ENCODE peak calls at places on chromosomes 16 and 17, in five cellular contexts. L is fibroblast of lung, N is lower lobe of right lung, P is dorsolateral prefrontal cortex, Q is pancreas. Z is an unnamed sample.

GRCh38 chr17:32558997-32559650 is 72.3 kb downstream of the CDK5R1 start:
- DNase-seq in L (peak), N (no peak), P (no peak), Q (no peak), Z (no peak)

GRCh38 chr17:7261377-7262191 is 694 bp downstream of the CLDN7 start:
- DNase-seq in L (no peak), N (peak), P (no peak), Q (no peak), Z (no peak)

GRCh38 chr17:30376621-30377452 is 1.9 kb upstream of the CPD start:
- DNase-seq in L (peak), N (no peak), P (no peak), Q (no peak), Z (peak)

GRCh38 chr17:80751460-80752368 is 207.1 kb downstream of the RPTOR start:
- DNase-seq in L (peak), N (no peak), P (no peak), Q (no peak), Z (peak)

GRCh38 chr17:48605991-48606891 is 1.5 kb upstream of the HOXB6 start:
- DNase-seq in L (no peak), N (no peak), P (no peak), Q (no peak), Z (no peak)

GRCh38 chr17:69326302-69327059 is 452 bp downstream of the ABCA5 start:
- DNase-seq in L (peak), N (no peak), P (no peak), Q (no peak), Z (peak)

GRCh38 chr17:4204190-4204589 is 59.6 kb downstream of the ANKFY1 start:
- DNase-seq in L (no peak), N (no peak), P (no peak), Q (no peak), Z (peak)

GRCh38 chr17:80945736-80946135 is 45.9 kb upstream of the CHMP6 start:
- DNase-seq in L (no peak), N (peak), P (no peak), Q (no peak), Z (no peak)

GRCh38 chr17:78979780-78980623 is at the start of gene LGALS3BP:
- DNase-seq in L (peak), N (peak), P (peak), Q (peak), Z (peak)

GRCh38 chr16:54503011-54503410 is 216.4 kb upstream of the IRX3 start:
- DNase-seq in L (peak), N (no peak), P (no peak), Q (no peak), Z (no peak)

GRCh38 chr16:83330251-83330650 is 477.5 kb upstream of the HSBP1 start:
- DNase-seq in L (no peak), N (no peak), P (no peak), Q (no peak), Z (no peak)

GRCh38 chr17:19301274-19301946 is 61.1 kb downstream of the B9D1 start:
- DNase-seq in L (no peak), N (peak), P (no peak), Q (no peak), Z (no peak)

GRCh38 chr16:66079671-66080070 is 286.8 kb upstream of the CDH5 start:
- DNase-seq in L (peak), N (no peak), P (no peak), Q (no peak), Z (no peak)

GRCh38 chr17:55577687-55578086 is 66.4 kb upstream of the SMIM36 start:
- DNase-seq in L (no peak), N (peak), P (no peak), Q (no peak), Z (peak)

GRCh38 chr16:86059253-86060171 is 160.6 kb downstream of the IRF8 start:
- DNase-seq in L (peak), N (no peak), P (no peak), Q (no peak), Z (no peak)

GRCh38 chr16:23501291-23501690 is 9.0 kb downstream of the GGA2 start:
- DNase-seq in L (no peak), N (no peak), P (no peak), Q (peak), Z (no peak)

GRCh38 chr16:12775689-12776236 is 27.9 kb downstream of the CPPED1 start:
- DNase-seq in L (no peak), N (no peak), P (no peak), Q (no peak), Z (no peak)

GRCh38 chr16:57628782-57629181 is 352 bp downstream of the ADGRG1 start:
- DNase-seq in L (no peak), N (no peak), P (no peak), Q (no peak), Z (no peak)
- H3K4me3 ChIP-seq in L (peak), N (peak), P (peak), Q (no peak), Z (peak)

GRCh38 chr16:73565263-73565662 is 517.3 kb upstream of the ZFHX3 start:
- DNase-seq in L (peak), N (no peak), P (no peak), Q (no peak), Z (no peak)
- TF ChIP-seq CTCF in L (peak), N (peak), P (peak), Q (no peak), Z (no peak)

DNA sequence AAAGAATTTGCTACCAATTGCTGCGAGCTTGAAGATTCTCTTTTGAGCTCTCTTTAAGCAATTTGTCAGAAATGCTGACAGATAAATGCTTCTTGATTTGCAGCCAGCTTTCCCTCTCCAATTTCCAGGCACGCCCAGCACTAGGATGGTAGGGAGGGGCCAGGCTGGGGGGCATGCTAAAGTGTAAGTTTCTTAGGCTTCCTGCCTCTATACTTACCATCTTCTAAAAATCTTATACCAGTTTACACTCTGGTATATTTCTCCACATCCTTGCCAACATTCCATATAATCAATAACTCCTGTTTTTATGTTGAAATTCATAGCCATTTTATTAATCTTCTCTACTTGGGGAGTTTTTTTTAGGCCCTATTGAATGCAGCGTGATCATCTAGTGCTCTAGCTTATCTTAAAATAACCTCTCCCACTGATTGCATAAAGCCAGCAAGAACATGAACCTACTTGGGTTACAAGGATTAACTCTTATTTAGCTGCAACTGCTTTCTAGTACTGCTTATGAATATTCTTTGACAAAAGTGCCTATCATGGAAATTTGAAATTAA is 17.6 kb downstream of the ACSF2 start:
- DNase-seq in L (peak), N (no peak), P (no peak), Q (no peak), Z (no peak)
- H3K4me3 ChIP-seq in L (no peak), N (no peak), P (no peak), Q (no peak), Z (no peak)

DNA sequence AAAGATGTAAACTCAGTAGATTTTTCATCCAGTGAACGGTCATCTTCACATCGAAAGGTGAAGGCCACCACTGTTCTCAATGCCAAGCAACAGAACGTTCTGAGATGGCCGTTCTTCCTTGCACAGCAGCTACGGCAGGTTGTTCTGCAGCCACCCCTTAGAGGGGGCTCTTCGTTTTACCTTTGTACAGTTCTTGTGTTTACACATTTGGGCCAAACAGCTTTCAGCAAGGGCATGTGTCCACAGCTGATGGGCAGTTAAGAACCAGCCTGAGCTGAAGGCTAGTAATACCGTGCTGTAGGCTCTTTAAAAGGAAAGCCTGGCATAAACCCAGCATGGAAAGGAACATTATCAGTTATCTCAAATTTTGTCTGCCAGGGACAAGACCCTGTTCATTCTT is 15.9 kb downstream of the PLD6 start:
- DNase-seq in L (no peak), N (no peak), P (no peak), Q (no peak), Z (no peak)
- TF ChIP-seq CTCF in L (no peak), N (no peak), P (no peak), Q (no peak), Z (no peak)

DNA sequence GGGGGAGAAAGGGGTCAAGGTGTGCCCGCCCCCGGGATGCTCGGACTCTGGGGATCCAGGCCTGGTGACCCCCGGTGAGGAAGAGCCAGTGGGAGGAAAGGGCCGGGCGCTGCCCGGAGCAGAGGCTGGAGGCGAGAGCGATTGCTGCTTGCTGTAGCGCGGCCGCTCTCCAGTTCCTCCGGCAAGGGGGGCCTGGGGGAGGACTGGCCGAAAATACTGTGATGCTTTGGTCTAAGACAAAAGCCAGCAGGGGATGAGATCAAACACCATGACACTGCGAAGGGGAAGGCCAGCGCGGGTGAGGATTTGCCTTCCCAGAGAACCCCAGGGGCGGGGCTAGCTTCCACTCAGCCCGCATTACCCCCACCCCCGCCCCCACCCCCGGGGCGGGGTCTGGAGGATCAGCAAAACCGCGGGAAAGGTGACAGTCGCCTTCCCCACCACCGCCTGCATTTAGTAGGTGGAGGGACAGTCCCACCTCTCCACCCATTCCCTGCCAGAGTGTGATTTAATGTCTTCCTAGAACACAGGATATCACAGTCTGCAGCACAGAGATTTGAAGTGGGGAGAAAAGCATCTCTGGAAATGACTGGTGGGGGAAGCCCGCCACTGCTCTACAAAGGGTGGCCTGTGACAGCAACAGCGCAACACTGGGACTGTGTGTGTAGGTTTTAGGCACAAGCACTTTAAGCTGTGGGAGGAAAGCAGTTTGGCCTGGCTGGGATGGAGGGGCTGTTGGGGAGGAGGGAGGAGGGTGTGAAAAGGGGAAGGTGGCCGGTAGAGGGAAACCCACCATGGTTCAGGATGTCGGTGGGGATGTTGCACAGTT is 25.7 kb downstream of the MRC2 start:
- DNase-seq in L (peak), N (peak), P (no peak), Q (peak), Z (no peak)
- H3K4me3 ChIP-seq in L (peak), N (peak), P (peak), Q (peak), Z (peak)

GRCh38 chr16:67842509-67843342 is 606 bp downstream of the THAP11 start:
- DNase-seq in L (peak), N (peak), P (peak), Q (peak), Z (peak)
- TF ChIP-seq CTCF in L (peak), N (peak), P (no peak), Q (no peak), Z (peak)

Z was measured in brain microvascular endothelial cell.